ENCODE peak calls at places on chromosomes 4 and X, in four cellular contexts. O is ovary, M is aorta, T is mesenchymal stem cell. D is an unnamed sample.

GRCh38 chr4:13539047-13539720 is 5.1 kb downstream of the NKX3-2 start:
- DNase-seq in T (no peak), M (no peak), O (no peak), D (no peak)

GRCh38 chr4:6008092-6008551 is 10.1 kb downstream of the C4orf50 start:
- DNase-seq in M (no peak), O (no peak), T (no peak), D (no peak)

GRCh38 chrX:34426334-34426733 is 230.8 kb downstream of the TMEM47 start:
- DNase-seq in M (no peak), O (no peak), T (no peak), D (no peak)

GRCh38 chrX:37378399-37378798 is 29.2 kb downstream of the PRRG1 start:
- DNase-seq in O (no peak), T (peak; percentile 39), M (no peak), D (no peak)

GRCh38 chr4:113878718-113879117 is 100.7 kb downstream of the ARSJ start:
- DNase-seq in M (no peak), O (no peak), T (peak; percentile 47), D (no peak)

GRCh38 chr4:180059216-180059881 is 2183.9 kb upstream of the TENM3 start:
- DNase-seq in O (no peak), M (no peak), T (peak; percentile 18), D (peak; percentile 49)

GRCh38 chr4:121764702-121765367 is at the start of gene SMIM43:
- DNase-seq in T (peak; percentile 18), M (peak; percentile 42), O (no peak), D (no peak)

GRCh38 chr4:73576366-73576765 is 43.9 kb downstream of the RASSF6 start:
- DNase-seq in T (peak; percentile 28), O (no peak), M (no peak), D (no peak)

GRCh38 chr4:184375027-184375426 is 99.3 kb downstream of the IRF2 start:
- DNase-seq in M (no peak), T (no peak), O (no peak), D (no peak)

GRCh38 chr4:10102981-10103330 is 13.6 kb downstream of the WDR1 start:
- DNase-seq in M (no peak), T (no peak), O (no peak), D (no peak)
- H3K27ac ChIP-seq in M (no peak overlapping the region), T (peak overlapping the region; percentile 22), O (no peak overlapping the region), D (no peak overlapping the region)

GRCh38 chr4:40199999-40200880 is 3.4 kb downstream of the RHOH start:
- DNase-seq in T (peak; percentile 61), M (no peak), O (no peak), D (peak; percentile 6)
- H3K4me3 ChIP-seq in T (no peak overlapping the region), M (no peak overlapping the region), O (no peak overlapping the region), D (no peak overlapping the region)

GRCh38 chr4:55438314-55438713 is 42.6 kb downstream of the TMEM165 start:
- DNase-seq in M (no peak), O (no peak), T (no peak), D (no peak)
- H3K27ac ChIP-seq in M (no peak overlapping the region), O (no peak overlapping the region), T (no peak overlapping the region), D (peak overlapping the region; percentile 23)

GRCh38 chr4:71231073-71231752 is 107.6 kb upstream of the SLC4A4 start:
- DNase-seq in O (no peak), T (no peak), M (peak; percentile 95), D (peak; percentile 46)

GRCh38 chr4:71231753-71232420 is 106.9 kb upstream of the SLC4A4 start:
- DNase-seq in T (no peak), M (no peak), O (no peak), D (no peak)

GRCh38 chr4:71230613-71231012 is 108.2 kb upstream of the SLC4A4 start:
- DNase-seq in O (no peak), T (no peak), M (no peak), D (no peak)

GRCh38 chr4:71229477-71230257 is 109.2 kb upstream of the SLC4A4 start:
- DNase-seq in T (peak; percentile 71), O (no peak), M (no peak), D (peak; percentile 30)

DNA sequence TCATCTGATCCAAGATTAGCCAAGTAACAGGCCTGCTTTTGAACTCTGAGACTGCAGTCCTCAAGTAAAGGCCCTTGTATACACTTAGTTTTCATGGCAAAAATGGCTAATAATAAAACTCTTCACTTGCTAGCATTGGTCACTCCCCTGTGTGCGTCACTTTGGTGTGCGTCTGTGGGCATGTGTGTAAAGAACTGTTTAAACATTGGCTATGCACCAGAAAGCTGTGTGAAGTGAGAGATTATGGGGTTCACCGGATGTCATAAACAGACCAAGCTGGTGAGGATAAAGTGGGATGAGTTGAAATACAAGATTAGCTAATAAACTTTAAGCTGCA is 108.6 kb upstream of the SLC4A4 start:
- DNase-seq in T (peak; percentile 21), O (no peak), M (no peak), D (no peak)
- H3K4me3 ChIP-seq in T (no peak overlapping the region), O (no peak overlapping the region), M (no peak overlapping the region), D (no peak overlapping the region)

GRCh38 chr4:55512922-55513571 is 33.7 kb downstream of the CLOCK start:
- DNase-seq in T (peak; percentile 8), O (no peak), M (no peak), D (no peak)
- H3K27ac ChIP-seq in T (no peak overlapping the region), O (no peak overlapping the region), M (no peak overlapping the region), D (no peak overlapping the region)

GRCh38 chrX:102154218-102154860 is 1.4 kb downstream of the BEX5 start:
- DNase-seq in T (no peak), M (no peak), O (no peak), D (peak; percentile 50)

GRCh38 chrX:102154900-102155805 is 624 bp downstream of the BEX5 start:
- DNase-seq in O (peak; percentile 26), T (no peak), M (no peak), D (no peak)

DNA sequence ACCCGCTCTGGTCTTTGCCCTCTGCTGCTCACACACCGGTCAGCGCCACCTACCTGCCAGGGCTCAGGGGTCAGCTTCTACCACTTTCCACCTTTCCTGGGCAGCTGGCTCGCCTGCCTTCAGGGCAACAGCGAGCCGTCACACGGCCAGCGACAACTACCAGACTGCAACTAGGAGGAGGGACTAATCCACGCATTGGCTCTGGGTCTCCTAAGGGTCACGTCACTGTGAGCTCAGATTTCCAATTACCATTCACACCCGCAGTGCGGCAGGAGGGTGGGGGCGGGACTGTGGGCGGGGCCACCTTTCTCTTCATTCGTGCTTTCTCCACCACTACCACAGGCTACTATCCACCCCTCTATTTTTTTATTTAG is at the start of gene BEX5:
- DNase-seq in M (peak; percentile 69), O (peak; percentile 70), T (no peak), D (peak; percentile 46)
- H3K4me3 ChIP-seq in M (peak within 1 kb of the TSS; percentile 24), O (peak within 1 kb of the TSS; percentile 35), T (peak within 1 kb of the TSS; percentile 68), D (no peak within 1 kb of the TSS)

DNA sequence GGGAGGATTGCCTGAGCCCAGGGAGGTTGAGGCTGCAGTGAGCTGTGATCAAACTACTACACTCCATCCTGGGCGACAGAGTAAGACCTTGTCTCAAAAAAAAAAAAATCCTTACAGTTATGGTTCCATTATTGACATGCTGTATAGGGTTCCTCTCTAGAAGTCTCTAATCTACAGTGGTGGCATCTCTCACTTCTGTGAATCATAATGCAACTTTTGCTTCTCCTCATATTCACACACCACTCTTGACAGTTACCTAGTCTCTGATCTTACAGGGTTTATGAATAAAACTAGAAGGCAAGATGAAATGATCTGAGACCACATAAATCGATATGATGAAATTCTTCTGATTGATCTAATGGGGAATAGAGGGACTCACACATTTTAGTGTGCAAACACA is 40.6 kb downstream of the DOCK11 start:
- DNase-seq in M (no peak), O (no peak), T (no peak), D (no peak)
- H3K27ac ChIP-seq in M (no peak overlapping the region), O (no peak overlapping the region), T (peak overlapping the region; percentile 96), D (no peak overlapping the region)

D was measured in adrenal gland.